ENCODE peak calls at places on chromosomes 13 and 19, in nine cellular contexts. Q is GM23338, S is transverse colon, P is GM12891, Y is SK-N-MC, Z is H1, K is spleen, F is suprapubic skin, W is prostate gland. D is an unnamed sample.

GRCh38 chr13:112934075-112934474 is 34.9 kb upstream of the MCF2L start:
- DNase-seq in Q (no peak), S (no peak), P (no peak), Y (no peak), Z (peak), K (no peak), F (no peak), W (no peak), D (no peak)

GRCh38 chr13:37138169-37138568 is 32.7 kb upstream of the CSNK1A1L start:
- DNase-seq in Q (peak), S (no peak), P (no peak), Y (no peak), Z (no peak), K (no peak), F (no peak), W (no peak), D (peak)

GRCh38 chr13:48496796-48497195 is 36.1 kb downstream of the RCBTB2 start:
- DNase-seq in Q (peak), S (no peak), P (no peak), Y (no peak), Z (no peak), K (no peak), F (no peak), W (no peak), D (no peak)

GRCh38 chr13:43363156-43363918 is 340.0 kb downstream of the DNAJC15 start:
- DNase-seq in Q (no peak), S (no peak), P (no peak), Y (no peak), Z (no peak), K (no peak), F (no peak), W (no peak), D (no peak)

GRCh38 chr13:66992183-66992582 is 238.0 kb downstream of the PCDH9 start:
- DNase-seq in Q (no peak), S (no peak), P (no peak), Y (no peak), Z (no peak), K (no peak), F (no peak), W (no peak), D (no peak)

GRCh38 chr13:40639226-40639681 is 27.2 kb downstream of the FOXO1 start:
- DNase-seq in Q (no peak), S (no peak), P (no peak), Y (no peak), Z (no peak), K (no peak), F (no peak), W (no peak), D (no peak)

GRCh38 chr13:26941345-26942174 is 181.0 kb upstream of the GPR12 start:
- DNase-seq in Q (no peak), S (no peak), P (no peak), Y (no peak), Z (no peak), K (no peak), F (no peak), W (no peak), D (no peak)

GRCh38 chr19:55643003-55643732 is at the start of gene ZNF581:
- DNase-seq in Q (peak), S (peak), P (peak), Y (no peak), Z (peak), K (peak), F (peak), W (peak), D (no peak)

GRCh38 chr13:71902676-71903075 is 35.7 kb upstream of the DACH1 start:
- DNase-seq in Q (peak), S (no peak), P (no peak), Y (no peak), Z (no peak), K (no peak), F (no peak), W (no peak), D (no peak)

GRCh38 chr19:14632286-14632685 is 42.4 kb downstream of the ADGRE3 start:
- DNase-seq in Q (peak), S (no peak), P (peak), Y (peak), Z (no peak), K (no peak), F (no peak), W (no peak), D (peak)

GRCh38 chr13:109773786-109774185 is 12.6 kb downstream of the IRS2 start:
- DNase-seq in Q (no peak), S (no peak), P (no peak), Y (no peak), Z (no peak), K (no peak), F (no peak), W (no peak), D (no peak)

GRCh38 chr13:53250272-53250875 is 221.8 kb downstream of the OLFM4 start:
- DNase-seq in Q (peak), S (no peak), P (no peak), Y (peak), Z (no peak), K (no peak), F (no peak), W (peak), D (peak)

GRCh38 chr13:49503951-49504350 is 8.2 kb downstream of the PHF11 start:
- DNase-seq in Q (no peak), S (no peak), P (no peak), Y (no peak), Z (no peak), K (no peak), F (no peak), W (no peak), D (no peak)

GRCh38 chr13:25771208-25771607 is 280.6 kb downstream of the SHISA2 start:
- DNase-seq in Q (no peak), S (no peak), P (no peak), Y (no peak), Z (no peak), K (no peak), F (no peak), W (no peak), D (no peak)

GRCh38 chr19:18932216-18932841 is 8.7 kb downstream of the HOMER3 start:
- DNase-seq in Q (peak), S (peak), P (peak), Y (no peak), Z (peak), K (peak), F (peak), W (no peak), D (peak)

GRCh38 chr13:50521750-50522149 is 321.7 kb downstream of the DLEU7 start:
- DNase-seq in Q (no peak), S (no peak), P (no peak), Y (peak), Z (no peak), K (no peak), F (no peak), W (no peak), D (no peak)

GRCh38 chr19:50932018-50932689 is 20.7 kb downstream of the KLK5 start:
- DNase-seq in Q (no peak), S (no peak), P (no peak), Y (no peak), Z (no peak), K (no peak), F (no peak), W (peak), D (peak)

GRCh38 chr13:58949646-58950045 is 1214.1 kb downstream of the DIAPH3 start:
- DNase-seq in Q (peak), S (no peak), P (no peak), Y (no peak), Z (peak), K (no peak), F (no peak), W (no peak), D (no peak)

GRCh38 chr13:33665776-33666175 is 152.2 kb upstream of the RFC3 start:
- DNase-seq in Q (no peak), S (no peak), P (no peak), Y (no peak), Z (no peak), K (no peak), F (no peak), W (no peak), D (no peak)

GRCh38 chr13:75481176-75482069 is 546 bp downstream of the TBC1D4 start:
- DNase-seq in Q (peak), S (peak), P (peak), Y (no peak), Z (peak), K (peak), F (no peak), W (peak), D (no peak)

GRCh38 chr19:6730153-6730804 is 7.1 kb downstream of the GPR108 start:
- DNase-seq in Q (peak), S (peak), P (peak), Y (no peak), Z (peak), K (no peak), F (no peak), W (peak), D (no peak)

GRCh38 chr19:31674503-31675186 is 325.4 kb upstream of the TSHZ3 start:
- DNase-seq in Q (no peak), S (no peak), P (no peak), Y (no peak), Z (no peak), K (no peak), F (no peak), W (peak), D (no peak)

GRCh38 chr13:24605923-24606372 is 74.3 kb upstream of the ATP12A start:
- DNase-seq in Q (peak), S (no peak), P (no peak), Y (no peak), Z (peak), K (no peak), F (no peak), W (no peak), D (peak)

GRCh38 chr13:99681695-99682094 is 180.4 kb downstream of the TM9SF2 start:
- DNase-seq in Q (peak), S (no peak), P (no peak), Y (no peak), Z (no peak), K (no peak), F (no peak), W (no peak), D (no peak)

GRCh38 chr19:10549733-10550132 is 6.0 kb downstream of the ATG4D start:
- DNase-seq in Q (no peak), S (no peak), P (no peak), Y (no peak), Z (no peak), K (no peak), F (no peak), W (no peak), D (no peak)

GRCh38 chr13:18959229-18959628 is 222.4 kb downstream of the TUBA3C start:
- DNase-seq in Q (no peak), S (no peak), P (no peak), Y (no peak), Z (no peak), K (no peak), F (no peak), W (no peak), D (no peak)

GRCh38 chr19:54461201-54462071 is 2.1 kb downstream of the LENG9 start:
- DNase-seq in Q (no peak), S (no peak), P (no peak), Y (no peak), Z (no peak), K (peak), F (peak), W (no peak), D (no peak)
- TF ChIP-seq POLR2AphosphoS5 in Q (no peak), S (no peak), P (no peak), Y (no peak), Z (no peak), K (peak), F (no peak), W (no peak), D (no peak)

GRCh38 chr13:98444381-98444780 is 132.5 kb downstream of the STK24 start:
- DNase-seq in Q (no peak), S (no peak), P (no peak), Y (no peak), Z (no peak), K (no peak), F (no peak), W (no peak), D (no peak)

GRCh38 chr13:98442391-98443230 is 134.3 kb downstream of the STK24 start:
- DNase-seq in Q (no peak), S (no peak), P (no peak), Y (no peak), Z (no peak), K (no peak), F (no peak), W (no peak), D (no peak)

GRCh38 chr13:98445340-98446233 is 131.3 kb downstream of the STK24 start:
- DNase-seq in Q (peak), S (peak), P (peak), Y (no peak), Z (peak), K (peak), F (no peak), W (peak), D (peak)

GRCh38 chr13:98443329-98443728 is 133.6 kb downstream of the STK24 start:
- DNase-seq in Q (no peak), S (no peak), P (no peak), Y (no peak), Z (no peak), K (no peak), F (no peak), W (no peak), D (no peak)

GRCh38 chr13:98443800-98444325 is 133.0 kb downstream of the STK24 start:
- DNase-seq in Q (no peak), S (no peak), P (no peak), Y (no peak), Z (no peak), K (no peak), F (no peak), W (no peak), D (no peak)
- TF ChIP-seq POLR2AphosphoS5 in Q (no peak), S (no peak), P (no peak), Y (no peak), Z (no peak), K (peak), F (no peak), W (no peak), D (no peak)

DNA sequence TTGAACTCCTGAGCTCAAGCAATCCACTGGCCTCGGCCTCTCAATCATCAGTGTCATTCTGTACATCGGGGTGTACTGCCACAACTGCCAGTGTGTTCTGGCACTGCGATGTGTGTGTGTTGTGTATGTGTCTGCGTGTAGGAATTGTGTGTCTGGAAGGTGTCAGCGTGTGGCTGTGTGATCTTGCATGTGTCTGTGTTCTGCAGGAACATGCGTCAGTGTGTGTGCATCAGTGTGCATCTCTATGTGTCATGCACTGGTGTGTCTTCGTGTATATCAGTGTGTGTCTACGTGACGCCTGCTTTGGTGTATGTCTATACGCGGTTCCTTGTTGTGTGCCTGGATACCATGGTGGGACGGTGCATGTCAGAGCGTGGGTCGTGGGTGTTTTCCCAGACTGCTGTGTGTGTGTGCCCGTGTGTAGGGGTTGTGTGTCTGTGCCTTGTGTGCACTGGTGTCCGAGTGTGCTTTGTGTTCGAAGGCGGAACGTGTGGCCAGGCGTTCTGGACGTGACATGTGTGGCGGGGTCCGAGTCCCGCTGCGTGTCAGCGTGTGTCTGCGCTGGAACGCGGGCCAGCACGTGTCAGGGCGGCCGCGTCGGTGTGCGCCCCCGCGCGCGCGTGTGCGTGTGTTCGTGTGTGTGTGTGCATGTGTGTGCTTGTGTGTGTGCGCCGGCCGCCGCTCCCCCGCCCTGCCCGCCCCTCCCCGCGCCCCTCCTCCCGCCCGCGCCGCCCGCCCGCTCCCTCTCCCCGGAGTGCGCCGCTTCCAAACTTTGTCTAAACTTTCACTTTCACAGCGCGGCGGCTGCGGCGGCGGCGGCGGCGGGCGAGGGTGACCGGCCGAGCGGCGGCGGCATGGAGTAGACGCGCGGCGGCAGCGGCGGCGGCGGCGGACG is at the start of gene NFIX:
- DNase-seq in Q (peak), S (peak), P (peak), Y (no peak), Z (no peak), K (peak), F (peak), W (no peak), D (no peak)
- TF ChIP-seq POLR2AphosphoS5 in Q (no peak), S (peak), P (no peak), Y (peak), Z (no peak), K (peak), F (peak), W (peak), D (no peak)

DNA sequence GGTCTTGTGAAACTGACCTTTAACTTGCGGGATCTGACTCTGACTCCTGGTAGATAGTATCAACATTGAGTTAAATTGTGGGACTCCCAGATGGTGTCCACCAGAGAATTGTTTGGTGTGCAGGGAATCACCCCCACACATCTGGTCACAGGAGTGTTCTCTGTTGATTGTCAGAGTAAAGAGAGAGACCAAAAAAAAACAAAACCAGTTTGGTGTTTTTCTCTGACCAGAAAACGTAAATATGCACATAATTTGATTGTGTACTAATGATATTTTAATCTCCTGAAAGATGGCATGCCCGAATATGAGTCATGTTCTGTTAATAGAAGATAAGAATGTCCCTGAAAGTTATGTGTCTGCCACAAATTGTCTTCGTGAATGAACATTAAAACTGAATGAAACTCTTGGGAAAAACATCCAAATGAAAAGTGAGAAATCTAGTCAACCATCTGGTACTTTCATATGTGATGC is 118.5 kb upstream of the GPC6 start:
- DNase-seq in Q (no peak), S (no peak), P (no peak), Y (no peak), Z (no peak), K (no peak), F (no peak), W (no peak), D (no peak)
- TF ChIP-seq POLR2AphosphoS5 in Q (no peak), S (no peak), P (no peak), Y (no peak), Z (no peak), K (no peak), F (no peak), W (no peak), D (no peak)

DNA sequence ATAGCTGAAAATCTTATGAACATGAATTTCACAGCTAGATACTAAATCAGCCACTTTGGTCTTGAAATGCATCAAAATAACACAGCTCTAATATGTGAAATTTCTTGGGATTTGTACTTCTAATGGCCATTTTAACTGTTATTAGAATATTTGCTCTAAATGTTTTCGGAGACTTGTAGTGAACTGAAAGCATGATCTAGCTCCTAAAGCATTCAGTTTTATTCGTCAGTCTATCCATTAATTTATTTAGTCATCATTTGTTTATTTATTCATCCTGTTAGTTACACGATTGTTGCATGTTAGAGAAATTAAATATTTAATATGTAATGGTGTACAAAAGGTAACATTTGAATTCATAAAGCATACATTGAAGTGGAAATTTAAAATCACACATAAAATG is 1132.7 kb downstream of the SLITRK1 start:
- DNase-seq in Q (no peak), S (no peak), P (no peak), Y (no peak), Z (no peak), K (no peak), F (no peak), W (no peak), D (no peak)
- TF ChIP-seq POLR2AphosphoS5 in Q (no peak), S (no peak), P (no peak), Y (no peak), Z (no peak), K (no peak), F (no peak), W (no peak), D (no peak)

GRCh38 chr13:42001580-42001979 is 40.7 kb upstream of the VWA8 start:
- DNase-seq in Q (peak), S (no peak), P (no peak), Y (no peak), Z (peak), K (no peak), F (no peak), W (no peak), D (no peak)

GRCh38 chr13:41991936-41992335 is 31.0 kb upstream of the VWA8 start:
- DNase-seq in Q (no peak), S (no peak), P (no peak), Y (no peak), Z (no peak), K (no peak), F (no peak), W (no peak), D (no peak)

GRCh38 chr13:42000836-42001235 is 39.9 kb upstream of the VWA8 start:
- DNase-seq in Q (peak), S (no peak), P (no peak), Y (no peak), Z (no peak), K (no peak), F (no peak), W (no peak), D (no peak)

DNA sequence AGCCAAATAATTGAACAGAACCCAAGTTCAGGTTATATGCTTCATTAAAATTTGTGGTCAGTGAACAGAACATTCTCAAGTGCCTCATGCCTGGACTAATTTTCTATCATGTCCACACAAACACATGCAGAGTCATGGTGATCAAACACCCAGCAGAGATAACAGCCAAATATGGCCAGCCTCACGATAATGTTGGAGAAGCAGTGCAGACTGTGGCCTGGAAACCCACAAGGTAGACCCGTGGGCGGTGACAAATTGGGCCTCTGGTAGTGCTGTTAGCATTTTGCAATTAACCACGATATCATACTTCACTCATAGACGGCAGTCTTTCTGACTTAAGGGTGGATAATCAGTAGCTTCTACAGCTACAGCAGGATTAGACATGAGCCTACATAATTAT is 35.0 kb upstream of the VWA8 start:
- DNase-seq in Q (no peak), S (no peak), P (no peak), Y (no peak), Z (no peak), K (no peak), F (no peak), W (no peak), D (no peak)
- TF ChIP-seq POLR2AphosphoS5 in Q (no peak), S (no peak), P (no peak), Y (no peak), Z (no peak), K (no peak), F (no peak), W (no peak), D (no peak)

GRCh38 chr19:37304190-37304883 is 66.6 kb upstream of the ZNF527 start:
- DNase-seq in Q (no peak), S (peak), P (no peak), Y (no peak), Z (no peak), K (peak), F (peak), W (no peak), D (no peak)
- TF ChIP-seq POLR2AphosphoS5 in Q (no peak), S (no peak), P (no peak), Y (peak), Z (no peak), K (peak), F (no peak), W (peak), D (no peak)

D was measured in HCT116.